ENCODE peak calls at places on chromosome 21, in nine cellular contexts. G is endothelial cell of umbilical vein, Q is suprapubic skin, Z is SK-N-MC, S is stomach, H is Panc1, E is GM23338, V is upper lobe of left lung, C is HCT116. X is an unnamed sample.

GRCh38 chr21:39966786-39967185 is 99.5 kb downstream of the PCP4 start:
- DNase-seq in G (no peak), Q (no peak), Z (no peak), S (no peak), H (no peak), E (no peak), V (no peak), C (no peak), X (no peak)

GRCh38 chr21:17045214-17045835 is 467.5 kb upstream of the CXADR start:
- DNase-seq in G (peak; percentile 37), Q (no peak), Z (no peak), S (no peak), H (no peak), E (peak; percentile 38), V (no peak), C (no peak), X (no peak)

GRCh38 chr21:35521852-35522505 is 472.9 kb upstream of the RUNX1 start:
- DNase-seq in G (no peak), Q (no peak), Z (no peak), S (no peak), H (no peak), E (no peak), V (peak; percentile 62), C (no peak), X (no peak)

GRCh38 chr21:38498057-38498833 is at the start of gene ERG:
- DNase-seq in G (peak; percentile 94), Q (no peak), Z (no peak), S (no peak), H (no peak), E (no peak), V (peak; percentile 14), C (no peak), X (no peak)

GRCh38 chr21:15616864-15617574 is 112.8 kb upstream of the USP25 start:
- DNase-seq in G (no peak), Q (no peak), Z (no peak), S (no peak), H (no peak), E (no peak), V (no peak), C (no peak), X (no peak)

GRCh38 chr21:17793675-17794123 is 25.5 kb downstream of the C21orf91 start:
- DNase-seq in G (peak; percentile 8), Q (no peak), Z (peak; percentile 92), S (no peak), H (no peak), E (no peak), V (no peak), C (no peak), X (no peak)

GRCh38 chr21:21163904-21164303 is 165.7 kb downstream of the NCAM2 start:
- DNase-seq in G (peak; percentile 52), Q (no peak), Z (peak; percentile 47), S (peak; percentile 26), H (peak; percentile 25), E (peak; percentile 78), V (no peak), C (peak; percentile 7), X (peak; percentile 40)

GRCh38 chr21:33293136-33293535 is 27.0 kb downstream of the IL10RB start:
- DNase-seq in G (no peak), Q (no peak), Z (no peak), S (no peak), H (no peak), E (no peak), V (no peak), C (no peak), X (no peak)

GRCh38 chr21:44962481-44962966 is 22.7 kb downstream of the SLX9 start:
- DNase-seq in G (peak; percentile 97), Q (no peak), Z (no peak), S (no peak), H (no peak), E (no peak), V (no peak), C (no peak), X (no peak)

GRCh38 chr21:36567216-36567917 is 87.4 kb upstream of the CLDN14 start:
- DNase-seq in G (no peak), Q (no peak), Z (peak; percentile 91), S (no peak), H (no peak), E (no peak), V (no peak), C (no peak), X (no peak)

GRCh38 chr21:39083377-39084008 is 99.8 kb downstream of the PSMG1 start:
- DNase-seq in G (no peak), Q (no peak), Z (no peak), S (peak; percentile 41), H (no peak), E (no peak), V (no peak), C (no peak), X (peak; percentile 72)

GRCh38 chr21:32726742-32727477 is 903 bp downstream of the SYNJ1 start:
- DNase-seq in G (peak; percentile 63), Q (no peak), Z (no peak), S (no peak), H (no peak), E (peak; percentile 25), V (no peak), C (no peak), X (peak; percentile 42)

GRCh38 chr21:34544032-34544496 is 32.1 kb upstream of the KCNE1 start:
- DNase-seq in G (peak; percentile 79), Q (no peak), Z (peak; percentile 22), S (peak; percentile 88), H (no peak), E (peak; percentile 92), V (no peak), C (peak; percentile 80), X (peak; percentile 85)

GRCh38 chr21:44995257-44995941 is 55.6 kb downstream of the SLX9 start:
- DNase-seq in G (no peak), Q (no peak), Z (no peak), S (no peak), H (no peak), E (no peak), V (peak; percentile 67), C (no peak), X (no peak)

GRCh38 chr21:37917612-37918011 is 1.4 kb upstream of the KCNJ6 start:
- DNase-seq in G (no peak), Q (no peak), Z (no peak), S (no peak), H (no peak), E (no peak), V (no peak), C (no peak), X (no peak)

GRCh38 chr21:14863745-14864210 is 201.0 kb downstream of the NRIP1 start:
- DNase-seq in G (no peak), Q (no peak), Z (no peak), S (no peak), H (no peak), E (no peak), V (no peak), C (no peak), X (no peak)

GRCh38 chr21:36688324-36688723 is 10.6 kb upstream of the SIM2 start:
- DNase-seq in G (no peak), Q (no peak), Z (no peak), S (no peak), H (no peak), E (no peak), V (no peak), C (no peak), X (no peak)

GRCh38 chr21:14881863-14882262 is 182.9 kb downstream of the NRIP1 start:
- DNase-seq in G (no peak), Q (no peak), Z (no peak), S (no peak), H (no peak), E (no peak), V (no peak), C (no peak), X (no peak)

GRCh38 chr21:17859661-17860060 is 40.5 kb upstream of the C21orf91 start:
- DNase-seq in G (no peak), Q (no peak), Z (no peak), S (no peak), H (no peak), E (no peak), V (no peak), C (no peak), X (no peak)

GRCh38 chr21:46234436-46234950 is 5.9 kb upstream of the LSS start:
- DNase-seq in G (no peak), Q (no peak), Z (no peak), S (no peak), H (no peak), E (no peak), V (no peak), C (no peak), X (no peak)
- H3K36me3 ChIP-seq in G (peaks cover 13% of the 10 kb centered on the region), Q (peaks cover 54% of the 10 kb centered on the region), Z (peaks cover 80% of the 10 kb centered on the region), S (peaks cover 41% of the 10 kb centered on the region), H (peaks cover 9% of the 10 kb centered on the region), E (peaks cover 65% of the 10 kb centered on the region), V (peaks cover 37% of the 10 kb centered on the region), C (peaks cover 38% of the 10 kb centered on the region), X (peaks cover 37% of the 10 kb centered on the region)

GRCh38 chr21:41369105-41369914 is 7.5 kb downstream of the MX2 start:
- DNase-seq in G (no peak), Q (peak; percentile 80), Z (no peak), S (no peak), H (no peak), E (peak; percentile 83), V (peak; percentile 65), C (no peak), X (no peak)
- TF ChIP-seq POLR2AphosphoS5 in G (no peak), Q (no peak), Z (no peak), S (no peak), H (no peak), E (no peak), V (no peak), C (no peak), X (no peak)

DNA sequence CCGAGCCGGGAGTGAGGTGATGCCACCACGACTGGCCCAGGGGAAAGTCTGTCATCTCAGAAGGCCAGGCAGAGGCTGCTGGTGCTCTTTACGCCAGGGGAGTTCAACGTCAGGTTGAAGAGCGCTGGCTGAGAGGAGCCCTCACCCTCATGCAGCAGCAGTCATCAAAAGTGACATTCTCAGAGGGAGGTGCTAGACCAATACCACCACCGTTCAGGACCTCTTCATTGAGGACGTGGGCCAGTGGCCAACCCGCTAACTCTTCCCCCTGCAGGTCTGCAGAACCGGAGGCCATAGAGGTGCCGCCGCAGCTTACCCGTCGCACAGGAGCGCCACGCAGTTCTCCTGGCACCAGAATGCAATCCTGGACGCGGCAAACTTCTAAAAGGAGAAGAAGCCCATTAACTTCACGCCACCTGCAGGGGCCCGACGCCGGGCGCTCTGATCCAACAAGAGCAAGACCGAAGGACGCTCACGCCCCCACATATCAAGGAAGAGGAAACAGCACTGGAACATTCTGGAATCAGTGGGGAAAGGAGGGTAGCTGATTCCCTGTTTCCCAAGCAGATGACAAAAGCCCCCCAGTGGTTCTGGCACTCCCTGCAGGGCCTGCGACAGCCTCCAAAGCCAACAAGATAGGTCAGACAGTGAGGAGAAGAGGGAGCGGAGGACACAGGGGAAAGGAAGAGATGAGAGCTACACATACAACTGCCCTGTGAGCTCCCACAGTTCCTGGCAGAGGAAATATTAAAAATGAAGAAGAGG is 24.9 kb downstream of the WDR4 start:
- DNase-seq in G (no peak), Q (no peak), Z (no peak), S (no peak), H (no peak), E (no peak), V (peak; percentile 81), C (no peak), X (no peak)
- H3K36me3 ChIP-seq in G (peaks cover 71% of the 10 kb centered on the region), Q (peaks cover 97% of the 10 kb centered on the region), Z (peaks cover 93% of the 10 kb centered on the region), S (peaks cover 88% of the 10 kb centered on the region), H (no peaks in the 10 kb centered on the region), E (peaks cover 54% of the 10 kb centered on the region), V (peaks cover 75% of the 10 kb centered on the region), C (peaks cover 51% of the 10 kb centered on the region), X (no peaks in the 10 kb centered on the region)

DNA sequence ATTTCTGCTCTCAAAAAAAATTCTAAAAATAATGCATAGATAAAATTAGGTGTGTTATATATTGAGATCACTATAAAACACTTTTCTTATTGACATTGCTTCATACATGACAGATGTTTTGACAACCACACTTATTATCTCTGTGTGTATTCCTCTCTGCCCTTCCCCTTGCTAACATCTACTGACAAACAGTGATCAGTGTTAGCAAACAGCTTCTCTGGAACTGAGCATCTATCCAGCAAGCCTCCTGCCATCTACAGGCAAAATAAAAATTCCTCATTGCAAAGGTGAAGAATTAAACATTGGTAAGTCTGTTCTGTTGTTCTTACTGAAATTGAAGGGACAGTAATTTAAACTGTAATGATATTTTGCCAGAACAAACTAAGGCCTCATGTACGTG is 2153.9 kb downstream of the NCAM2 start:
- DNase-seq in G (no peak), Q (no peak), Z (no peak), S (no peak), H (no peak), E (no peak), V (no peak), C (no peak), X (no peak)
- TF ChIP-seq POLR2AphosphoS5 in G (no peak), Q (no peak), Z (no peak), S (no peak), H (no peak), E (no peak), V (no peak), C (no peak), X (no peak)